ENCODE peak calls at places on chromosomes 6 and 20, in eight cellular contexts. H is adrenal gland, P is right lobe of liver, S is endothelial cell of umbilical vein, O is HCT116, Q is gastrocnemius medialis, M is upper lobe of left lung, A is HepG2. J is an unnamed sample.

GRCh38 chr20:62837091-62837490 is 20.2 kb downstream of the COL9A3 start:
- DNase-seq in H (no peak), P (no peak), S (no peak), O (no peak), Q (no peak), M (no peak), A (no peak), J (no peak)

GRCh38 chr6:158916638-158917037 is 83.4 kb downstream of the RSPH3 start:
- DNase-seq in H (no peak), P (no peak), S (no peak), O (no peak), Q (no peak), M (no peak), A (no peak), J (no peak)

GRCh38 chr6:26493258-26493657 is 6.8 kb upstream of the BTN1A1 start:
- DNase-seq in H (no peak), P (no peak), S (peak; percentile 19), O (no peak), Q (no peak), M (no peak), A (peak; percentile 52), J (no peak)

GRCh38 chr6:156593893-156594292 is 183.3 kb upstream of the ARID1B start:
- DNase-seq in H (no peak), P (no peak), S (no peak), O (no peak), Q (no peak), M (no peak), A (no peak), J (no peak)

GRCh38 chr6:138393871-138394783 is 9.9 kb upstream of the HEBP2 start:
- DNase-seq in H (no peak), P (no peak), S (no peak), O (no peak), Q (no peak), M (no peak), A (no peak), J (no peak)

GRCh38 chr6:89777455-89777854 is 42.1 kb downstream of the MDN1 start:
- DNase-seq in H (no peak), P (no peak), S (no peak), O (no peak), Q (no peak), M (no peak), A (no peak), J (no peak)

GRCh38 chr6:47631248-47632196 is 66.9 kb upstream of the ADGRF4 start:
- DNase-seq in H (no peak), P (no peak), S (peak; percentile 76), O (peak; percentile 55), Q (no peak), M (no peak), A (peak; percentile 66), J (no peak)

GRCh38 chr6:108650781-108651180 is 90.1 kb downstream of the FOXO3 start:
- DNase-seq in H (no peak), P (no peak), S (no peak), O (no peak), Q (no peak), M (no peak), A (no peak), J (no peak)

GRCh38 chr20:48822879-48823385 is 4.9 kb downstream of the PREX1 start:
- DNase-seq in H (no peak), P (no peak), S (no peak), O (no peak), Q (no peak), M (no peak), A (no peak), J (no peak)
- H3K4me3 ChIP-seq in H (no peak overlapping the region), P (no peak overlapping the region), S (no peak overlapping the region), O (no peak overlapping the region), Q (no peak overlapping the region), M (no peak overlapping the region), A (no peak overlapping the region), J (peak overlapping the region; percentile 24)

GRCh38 chr20:31723282-31724078 is 812 bp upstream of the BCL2L1 start:
- DNase-seq in H (peak; percentile 98), P (peak; percentile 99), S (peak; percentile 98), O (peak; percentile 95), Q (peak; percentile 96), M (peak; percentile 99), A (peak; percentile 99), J (peak; percentile 98)

GRCh38 chr20:31720486-31721407 is 1.9 kb downstream of the BCL2L1 start:
- DNase-seq in H (no peak), P (peak; percentile 65), S (peak; percentile 32), O (no peak), Q (peak; percentile 36), M (no peak), A (peak; percentile 94), J (peak; percentile 22)

GRCh38 chr20:31719644-31720485 is 2.8 kb downstream of the BCL2L1 start:
- DNase-seq in H (no peak), P (no peak), S (no peak), O (no peak), Q (no peak), M (no peak), A (peak; percentile 99), J (no peak)

GRCh38 chr20:31721408-31722332 is 998 bp downstream of the BCL2L1 start:
- DNase-seq in H (no peak), P (peak; percentile 68), S (peak; percentile 31), O (no peak), Q (peak; percentile 54), M (no peak), A (no peak), J (peak; percentile 68)

DNA sequence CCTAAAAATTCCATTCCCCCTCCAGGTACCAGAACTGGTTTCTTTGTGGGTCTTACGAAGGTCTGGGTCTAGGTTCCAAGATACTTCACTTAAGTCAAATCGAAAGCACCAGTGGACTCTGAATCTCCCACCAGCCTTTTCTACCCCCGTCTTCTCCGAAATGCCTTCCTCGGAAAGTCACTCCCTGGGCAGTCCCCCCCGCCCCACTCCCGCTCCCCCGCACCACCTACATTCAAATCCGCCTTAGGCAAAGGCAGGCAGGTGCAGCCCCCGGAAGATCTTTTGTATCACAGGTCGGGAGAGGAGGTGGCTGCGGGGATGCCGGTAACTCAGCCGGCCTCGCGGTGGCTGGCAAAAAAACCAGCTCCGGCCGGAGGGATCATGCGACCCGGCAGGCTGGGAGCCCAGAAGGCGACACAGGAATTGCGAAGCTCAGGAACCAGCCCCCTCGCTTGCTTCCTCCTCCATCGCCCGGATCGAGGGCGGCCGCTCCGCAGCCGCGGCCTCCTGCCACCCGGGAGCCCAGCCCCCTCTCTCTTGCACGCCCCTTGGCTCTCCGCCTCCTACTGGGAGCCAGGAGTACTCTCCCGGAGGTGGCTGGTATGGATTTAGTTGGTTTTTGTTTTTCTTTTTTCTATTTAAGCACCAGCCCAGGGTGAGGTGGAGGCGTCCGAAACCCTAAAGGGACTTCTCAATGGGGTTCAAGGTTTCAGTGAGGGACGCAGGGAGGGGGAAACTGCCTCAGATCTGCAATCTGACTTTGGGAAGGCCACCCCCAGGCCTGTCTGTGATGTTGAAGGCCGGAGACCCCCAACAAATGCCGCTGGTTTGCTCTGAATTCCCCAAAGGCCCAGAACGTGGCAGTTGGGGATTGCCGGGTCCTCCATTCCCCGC is at the start of gene BCL2L1:
- DNase-seq in H (peak; percentile 90), P (peak; percentile 91), S (peak; percentile 86), O (peak; percentile 51), Q (peak; percentile 89), M (peak; percentile 94), A (peak; percentile 88), J (peak; percentile 86)
- TF ChIP-seq POLR2A in H (peak; percentile 52), P (peak; percentile 90), S (peak; percentile 68), O (peak; percentile 40), Q (peak; percentile 87), M (no peak), A (peak; percentile 78), J (peak; percentile 49)

DNA sequence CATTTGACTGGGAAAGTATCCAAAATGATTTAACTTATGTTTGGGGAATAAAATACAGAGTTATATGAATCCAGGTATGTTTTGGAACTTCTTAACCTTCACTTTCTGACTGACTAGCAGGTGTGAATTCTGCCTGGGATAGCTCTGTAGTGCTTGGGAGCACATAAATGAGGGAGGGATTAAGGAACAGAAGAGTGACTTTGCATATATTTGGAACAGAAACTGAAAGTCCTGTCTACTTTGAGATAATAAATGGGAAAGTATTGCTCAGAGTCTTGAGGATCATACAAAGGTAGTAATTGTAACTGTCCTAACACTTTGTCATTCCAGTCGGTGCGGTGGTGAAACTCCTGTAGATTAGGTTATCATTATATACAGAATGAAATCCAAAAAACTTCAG is 317.6 kb downstream of the RIMS1 start:
- DNase-seq in H (no peak), P (no peak), S (no peak), O (no peak), Q (no peak), M (no peak), A (no peak), J (no peak)
- H3K4me3 ChIP-seq in H (no peak overlapping the region), P (no peak overlapping the region), S (no peak overlapping the region), O (no peak overlapping the region), Q (no peak overlapping the region), M (no peak overlapping the region), A (no peak overlapping the region), J (no peak overlapping the region)

DNA sequence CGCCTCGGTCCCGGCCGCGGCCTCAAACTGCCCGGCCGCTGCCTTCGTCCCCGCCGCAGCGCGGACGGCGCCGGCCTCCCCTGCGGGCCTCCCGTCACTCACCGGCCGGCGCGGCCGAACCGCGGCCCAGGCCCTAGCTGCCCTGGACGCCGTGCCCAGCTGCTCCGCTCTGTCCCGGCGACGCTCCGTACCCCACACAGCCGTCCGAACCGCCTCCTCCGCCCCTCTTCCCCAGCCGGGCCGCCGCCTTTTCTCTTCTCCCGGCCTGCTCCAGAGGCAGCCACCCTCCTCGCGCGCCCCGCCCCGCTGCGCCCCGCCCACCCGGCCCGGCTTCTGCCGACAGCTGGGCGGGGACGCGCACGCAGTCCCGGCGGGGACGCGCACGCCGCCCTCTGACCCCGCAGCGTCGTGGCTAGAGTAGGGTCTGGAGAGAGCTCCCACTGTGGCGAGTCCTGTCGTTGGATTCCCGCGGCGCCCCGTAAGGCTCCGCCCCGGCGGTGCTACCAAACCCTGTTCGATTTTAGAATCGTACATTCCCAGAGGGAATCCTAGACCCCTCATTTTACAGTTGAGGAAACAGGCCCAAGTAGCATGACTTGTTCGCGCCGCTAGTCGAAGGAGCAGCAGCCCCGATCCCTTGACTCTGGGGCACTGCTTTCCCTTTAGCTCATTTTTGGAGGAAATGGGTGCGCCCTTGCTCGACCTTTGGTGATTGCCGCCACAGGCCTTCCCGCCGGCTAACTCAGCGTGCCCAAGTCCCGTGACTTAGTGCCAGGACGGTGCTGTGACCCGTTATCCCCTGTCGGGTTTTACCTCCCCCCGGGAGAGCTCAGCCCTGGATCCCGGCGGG is at the start of gene FBXO30:
- DNase-seq in H (peak; percentile 83), P (peak; percentile 92), S (peak; percentile 95), O (peak; percentile 54), Q (peak; percentile 88), M (peak; percentile 99), A (peak; percentile 84), J (peak; percentile 96)
- TF ChIP-seq POLR2A in H (peak; percentile 72), P (peak; percentile 87), S (peak; percentile 71), O (peak; percentile 47), Q (peak; percentile 89), M (no peak), A (peak; percentile 84), J (peak; percentile 78)

GRCh38 chr20:35883778-35884540 is 70.3 kb downstream of the SCAND1 start:
- DNase-seq in H (peak; percentile 77), P (peak; percentile 61), S (peak; percentile 88), O (peak; percentile 85), Q (peak; percentile 86), M (no peak), A (peak; percentile 82), J (peak; percentile 55)
- H3K4me3 ChIP-seq in H (no peak overlapping the region), P (no peak overlapping the region), S (peak overlapping the region; percentile 1), O (peak overlapping the region; percentile 15), Q (no peak overlapping the region), M (no peak overlapping the region), A (no peak overlapping the region), J (no peak overlapping the region)